ENCODE peak calls at places on chromosomes 16 and 17, in nine cellular contexts. I is HS-5; P is HT-29; F is mucosa of descending colon; E is CD8-positive, alpha-beta memory T cell; T is NCI-H187; S is stimulated activated CD8-positive, alpha-beta memory T cell treated with anti-CD3 and anti-CD28 coated beads, Interleukin-2, amount 100 ng/mL, for 1 hour; O is activated T-helper 1 cell treated with Interleukin-2 at 50 U/mL for 16 hours; J is fibroblast of mammary gland. G is an unnamed sample.

GRCh38 chr16:10754941-10755340 is 11.3 kb downstream of the NUBP1 start:
- DNase-seq in I (peak), P (no peak), F (no peak), E (no peak), T (no peak), S (no peak), O (no peak), J (peak), G (no peak)

GRCh38 chr17:77266891-77267341 is 126.1 kb downstream of the SEC14L1 start:
- DNase-seq in I (no peak), P (no peak), F (no peak), E (no peak), T (no peak), S (no peak), O (no peak), J (no peak), G (no peak)

GRCh38 chr16:11721781-11722467 is 20.7 kb downstream of the TXNDC11 start:
- DNase-seq in I (no peak), P (peak), F (no peak), E (no peak), T (no peak), S (no peak), O (no peak), J (no peak), G (no peak)

GRCh38 chr16:48444574-48444973 is 59.4 kb upstream of the SIAH1 start:
- DNase-seq in I (peak), P (peak), F (no peak), E (no peak), T (no peak), S (no peak), O (no peak), J (peak), G (no peak)

GRCh38 chr16:14606102-14606501 is 24.0 kb downstream of the PARN start:
- DNase-seq in I (no peak), P (no peak), F (no peak), E (no peak), T (no peak), S (no peak), O (no peak), J (no peak), G (no peak)

GRCh38 chr16:51952500-51952899 is 594.4 kb downstream of the TOX3 start:
- DNase-seq in I (no peak), P (no peak), F (no peak), E (no peak), T (no peak), S (no peak), O (no peak), J (no peak), G (no peak)

GRCh38 chr16:67667434-67667816 is 811 bp downstream of the C16orf86 start:
- DNase-seq in I (no peak), P (no peak), F (no peak), E (no peak), T (no peak), S (no peak), O (no peak), J (no peak), G (no peak)

GRCh38 chr17:69223809-69224208 is 4.8 kb downstream of the ABCA10 start:
- DNase-seq in I (no peak), P (no peak), F (no peak), E (no peak), T (no peak), S (no peak), O (no peak), J (peak), G (no peak)

GRCh38 chr17:2710804-2711607 is 558 bp downstream of the CLUH start:
- DNase-seq in I (no peak), P (peak), F (no peak), E (peak), T (no peak), S (no peak), O (no peak), J (no peak), G (no peak)

GRCh38 chr17:38564869-38565268 is 40.9 kb downstream of the SRCIN1 start:
- DNase-seq in I (no peak), P (no peak), F (no peak), E (no peak), T (no peak), S (no peak), O (no peak), J (no peak), G (no peak)

GRCh38 chr17:62869885-62870580 is 61.9 kb upstream of the MARCHF10 start:
- DNase-seq in I (no peak), P (peak), F (no peak), E (no peak), T (peak), S (no peak), O (no peak), J (peak), G (no peak)

GRCh38 chr17:213286-214105 is 32.0 kb upstream of the DOC2B start:
- DNase-seq in I (no peak), P (no peak), F (peak), E (no peak), T (no peak), S (no peak), O (no peak), J (no peak), G (no peak)

GRCh38 chr17:17044846-17045561 is 2.7 kb downstream of the MPRIP start:
- DNase-seq in I (no peak), P (no peak), F (no peak), E (no peak), T (no peak), S (no peak), O (no peak), J (peak), G (no peak)

GRCh38 chr16:74558873-74559272 is 48.0 kb downstream of the GLG1 start:
- DNase-seq in I (no peak), P (no peak), F (no peak), E (no peak), T (no peak), S (no peak), O (no peak), J (no peak), G (no peak)

GRCh38 chr16:8730335-8730915 is 56.0 kb downstream of the ABAT start:
- DNase-seq in I (no peak), P (no peak), F (no peak), E (no peak), T (no peak), S (no peak), O (no peak), J (no peak), G (no peak)

GRCh38 chr17:80105762-80106161 is 4.4 kb downstream of the GAA start:
- DNase-seq in I (no peak), P (no peak), F (peak), E (no peak), T (peak), S (no peak), O (no peak), J (no peak), G (no peak)

GRCh38 chr17:76631821-76632565 is 11.6 kb downstream of the ST6GALNAC1 start:
- DNase-seq in I (no peak), P (no peak), F (no peak), E (no peak), T (no peak), S (peak), O (no peak), J (peak), G (no peak)

GRCh38 chr16:24273511-24273910 is 17.4 kb downstream of the CACNG3 start:
- DNase-seq in I (peak), P (no peak), F (no peak), E (no peak), T (no peak), S (no peak), O (no peak), J (peak), G (no peak)

GRCh38 chr17:16199093-16199492 is 16.2 kb downstream of the NCOR1 start:
- DNase-seq in I (no peak), P (no peak), F (no peak), E (no peak), T (no peak), S (no peak), O (no peak), J (no peak), G (no peak)

GRCh38 chr17:73998246-73999220 is 204.9 kb upstream of the RPL38 start:
- DNase-seq in I (no peak), P (peak), F (peak), E (peak), T (peak), S (peak), O (peak), J (peak), G (peak)

GRCh38 chr17:10313037-10313672 is 59.7 kb downstream of the MYH13 start:
- DNase-seq in I (no peak), P (no peak), F (no peak), E (no peak), T (no peak), S (no peak), O (no peak), J (no peak), G (no peak)

GRCh38 chr16:53881371-53881770 is 177.4 kb downstream of the FTO start:
- DNase-seq in I (no peak), P (no peak), F (no peak), E (no peak), T (no peak), S (no peak), O (no peak), J (peak), G (no peak)

GRCh38 chr17:65865715-65866425 is 304.4 kb upstream of the AXIN2 start:
- DNase-seq in I (no peak), P (no peak), F (no peak), E (no peak), T (no peak), S (no peak), O (no peak), J (no peak), G (no peak)

GRCh38 chr17:14341866-14342265 is 41.0 kb downstream of the HS3ST3B1 start:
- DNase-seq in I (no peak), P (no peak), F (no peak), E (no peak), T (no peak), S (no peak), O (no peak), J (no peak), G (no peak)

GRCh38 chr17:73642659-73643011 is 1.6 kb downstream of the SDK2 start:
- DNase-seq in I (no peak), P (no peak), F (no peak), E (no peak), T (no peak), S (no peak), O (no peak), J (no peak), G (no peak)

G was measured in effector memory CD4-positive, alpha-beta T cell.